ENCODE peak calls at places on chromosomes 6 and 20, in five cellular contexts. I, H, A, V and B are unnamed samples.
A peak's percentile ranks its signal among the peaks of the same experiment; 100 is the strongest.

GRCh38 chr6:44671333-44671732 is 283.8 kb downstream of the CDC5L start:
- DNase-seq in I (no peak), H (no peak), A (no peak), V (no peak), B (no peak)

GRCh38 chr6:135299256-135299655 is 118.1 kb downstream of the MYB start:
- DNase-seq in I (peak; percentile 27), H (no peak), A (no peak), V (peak; percentile 78), B (no peak)

GRCh38 chr20:34472246-34472925 is 43.8 kb upstream of the DYNLRB1 start:
- DNase-seq in I (peak; percentile 47), H (no peak), A (no peak), V (peak; percentile 64), B (no peak)

GRCh38 chr6:158016571-158017383 is 35.1 kb downstream of the SYNJ2 start:
- DNase-seq in I (no peak), H (no peak), A (no peak), V (no peak), B (no peak)

GRCh38 chr20:62678553-62678952 is 30.1 kb upstream of the NTSR1 start:
- DNase-seq in I (no peak), H (no peak), A (no peak), V (no peak), B (no peak)

GRCh38 chr6:8389034-8389818 is 46.1 kb downstream of the SLC35B3 start:
- DNase-seq in I (no peak), H (no peak), A (no peak), V (no peak), B (no peak)

GRCh38 chr6:65295812-65296211 is 411.2 kb downstream of the EYS start:
- DNase-seq in I (no peak), H (no peak), A (no peak), V (no peak), B (no peak)

GRCh38 chr6:70997379-70997778 is 40.5 kb upstream of the B3GAT2 start:
- DNase-seq in I (no peak), H (no peak), A (no peak), V (no peak), B (no peak)

GRCh38 chr6:32081168-32081624 is 27.9 kb downstream of the TNXB start:
- DNase-seq in I (peak; percentile 98), H (no peak), A (no peak), V (peak; percentile 95), B (no peak)

GRCh38 chr20:24651171-24651972 is 181.9 kb downstream of the SYNDIG1 start:
- DNase-seq in I (peak; percentile 82), H (no peak), A (no peak), V (peak; percentile 85), B (no peak)